ENCODE peak calls at places on chromosomes 3 and 15, in four cellular contexts. One of them, this sample, is unnamed.

GRCh38 chr3:100106531-100107155 is 7.7 kb downstream of the FILIP1L start:
- ATAC-seq in mucosa of descending colon: no peak
- ATAC-seq in lower lobe of right lung: no peak
- ATAC-seq in upper lobe of right lung: no peak
- ATAC-seq in this sample: no peak

GRCh38 chr15:66452971-66453580 is 44.5 kb downstream of the SNAPC5 start:
- ATAC-seq in mucosa of descending colon: no peak
- ATAC-seq in lower lobe of right lung: no peak
- ATAC-seq in upper lobe of right lung: peak
- ATAC-seq in this sample: peak

GRCh38 chr3:135633078-135633477 is 332.4 kb upstream of the PPP2R3A start:
- ATAC-seq in mucosa of descending colon: no peak
- ATAC-seq in lower lobe of right lung: no peak
- ATAC-seq in upper lobe of right lung: no peak
- ATAC-seq in this sample: no peak

GRCh38 chr15:85742186-85742751 is 52.5 kb downstream of the KLHL25 start:
- ATAC-seq in mucosa of descending colon: no peak
- ATAC-seq in lower lobe of right lung: peak
- ATAC-seq in upper lobe of right lung: peak
- ATAC-seq in this sample: peak

GRCh38 chr3:108100906-108101305 is 10.1 kb upstream of the CD47 start:
- ATAC-seq in mucosa of descending colon: peak
- ATAC-seq in lower lobe of right lung: no peak
- ATAC-seq in upper lobe of right lung: no peak
- ATAC-seq in this sample: no peak

GRCh38 chr3:72380193-72380592 is 468.1 kb downstream of the SHQ1 start:
- ATAC-seq in mucosa of descending colon: peak
- ATAC-seq in lower lobe of right lung: no peak
- ATAC-seq in upper lobe of right lung: no peak
- ATAC-seq in this sample: peak

GRCh38 chr15:45026646-45027045 is 3.7 kb downstream of the SORD start:
- ATAC-seq in mucosa of descending colon: no peak
- ATAC-seq in lower lobe of right lung: no peak
- ATAC-seq in upper lobe of right lung: no peak
- ATAC-seq in this sample: no peak

GRCh38 chr15:70870066-70870465 is 16.1 kb upstream of the LARP6 start:
- ATAC-seq in mucosa of descending colon: no peak
- ATAC-seq in lower lobe of right lung: no peak
- ATAC-seq in upper lobe of right lung: no peak
- ATAC-seq in this sample: no peak

GRCh38 chr3:153970735-153971347 is 150.3 kb upstream of the ARHGEF26 start:
- ATAC-seq in mucosa of descending colon: no peak
- ATAC-seq in lower lobe of right lung: no peak
- ATAC-seq in upper lobe of right lung: no peak
- ATAC-seq in this sample: no peak

GRCh38 chr3:134576426-134576825 is 74.4 kb downstream of the KY start:
- ATAC-seq in mucosa of descending colon: peak
- ATAC-seq in lower lobe of right lung: no peak
- ATAC-seq in upper lobe of right lung: no peak
- ATAC-seq in this sample: no peak

GRCh38 chr15:40091861-40092415 is 16.7 kb downstream of the BMF start:
- ATAC-seq in mucosa of descending colon: no peak
- ATAC-seq in lower lobe of right lung: no peak
- ATAC-seq in upper lobe of right lung: no peak
- ATAC-seq in this sample: no peak

GRCh38 chr3:197125601-197126000 is 96.0 kb upstream of the MELTF start:
- ATAC-seq in mucosa of descending colon: no peak
- ATAC-seq in lower lobe of right lung: no peak
- ATAC-seq in upper lobe of right lung: no peak
- ATAC-seq in this sample: no peak

GRCh38 chr3:194718069-194718468 is 32.4 kb downstream of the FAM43A start:
- ATAC-seq in mucosa of descending colon: no peak
- ATAC-seq in lower lobe of right lung: no peak
- ATAC-seq in upper lobe of right lung: no peak
- ATAC-seq in this sample: no peak

GRCh38 chr15:76954744-76955143 is 23.2 kb downstream of the RCN2 start:
- ATAC-seq in mucosa of descending colon: peak
- ATAC-seq in lower lobe of right lung: no peak
- ATAC-seq in upper lobe of right lung: no peak
- ATAC-seq in this sample: no peak

GRCh38 chr3:15325228-15325627 is 7.2 kb downstream of the SH3BP5 start:
- ATAC-seq in mucosa of descending colon: peak
- ATAC-seq in lower lobe of right lung: no peak
- ATAC-seq in upper lobe of right lung: no peak
- ATAC-seq in this sample: no peak

GRCh38 chr15:73870700-73871408 is 2.5 kb upstream of the TBC1D21 start:
- ATAC-seq in mucosa of descending colon: peak
- ATAC-seq in lower lobe of right lung: peak
- ATAC-seq in upper lobe of right lung: peak
- ATAC-seq in this sample: peak

GRCh38 chr3:196138927-196139680 is 57.2 kb upstream of the TFRC start:
- ATAC-seq in mucosa of descending colon: no peak
- ATAC-seq in lower lobe of right lung: no peak
- ATAC-seq in upper lobe of right lung: no peak
- ATAC-seq in this sample: peak

GRCh38 chr3:39501982-39502837 is 34.7 kb downstream of the MOBP start:
- ATAC-seq in mucosa of descending colon: peak
- ATAC-seq in lower lobe of right lung: peak
- ATAC-seq in upper lobe of right lung: peak
- ATAC-seq in this sample: no peak

DNA sequence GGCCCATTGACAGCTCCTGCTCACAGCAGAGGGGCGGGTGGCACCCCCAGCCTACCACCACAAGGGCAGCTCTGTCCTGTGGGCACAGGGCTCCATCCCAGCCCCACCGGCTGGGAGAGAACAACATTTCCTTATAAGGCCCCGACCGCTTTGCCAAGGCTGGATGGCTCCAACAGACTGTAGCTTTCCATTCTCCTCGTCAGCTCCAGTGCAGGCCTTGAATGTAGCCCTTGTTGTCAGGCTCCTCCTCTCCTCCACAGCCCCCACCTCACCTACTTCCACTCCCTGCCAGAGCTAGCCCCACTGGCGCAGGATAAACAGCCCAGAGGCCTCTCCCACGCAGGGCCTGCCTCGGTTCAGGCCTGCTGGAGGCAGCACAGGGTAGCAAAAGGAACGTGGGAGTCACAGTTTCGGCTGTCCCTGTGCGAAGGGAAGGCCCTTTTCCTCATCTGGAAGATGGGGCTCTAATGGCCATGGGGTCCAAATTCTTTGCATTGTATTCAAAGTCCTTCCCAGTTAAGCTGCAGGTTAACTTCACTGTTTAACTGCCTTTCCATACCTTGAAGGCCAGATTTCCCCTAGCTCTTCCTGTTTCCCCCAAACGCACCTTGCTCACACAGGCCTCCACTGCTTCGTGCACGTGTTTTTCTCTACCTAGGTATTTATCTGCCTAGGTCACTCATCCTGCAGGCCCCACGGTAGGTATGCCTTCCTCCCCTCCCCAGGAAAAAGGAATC is 101.6 kb upstream of the LPP start:
- ATAC-seq in mucosa of descending colon: peak
- ATAC-seq in lower lobe of right lung: peak
- ATAC-seq in upper lobe of right lung: peak
- ATAC-seq in this sample: peak
- H3K4me3 ChIP-seq in mucosa of descending colon: no peak
- H3K4me3 ChIP-seq in lower lobe of right lung: no peak
- H3K4me3 ChIP-seq in upper lobe of right lung: no peak
- H3K4me3 ChIP-seq in this sample: peak

GRCh38 chr3:188400494-188401243 is 246.7 kb downstream of the LPP start:
- ATAC-seq in mucosa of descending colon: peak
- ATAC-seq in lower lobe of right lung: peak
- ATAC-seq in upper lobe of right lung: peak
- ATAC-seq in this sample: no peak
- H3K4me3 ChIP-seq in mucosa of descending colon: no peak
- H3K4me3 ChIP-seq in lower lobe of right lung: no peak
- H3K4me3 ChIP-seq in upper lobe of right lung: no peak
- H3K4me3 ChIP-seq in this sample: no peak

DNA sequence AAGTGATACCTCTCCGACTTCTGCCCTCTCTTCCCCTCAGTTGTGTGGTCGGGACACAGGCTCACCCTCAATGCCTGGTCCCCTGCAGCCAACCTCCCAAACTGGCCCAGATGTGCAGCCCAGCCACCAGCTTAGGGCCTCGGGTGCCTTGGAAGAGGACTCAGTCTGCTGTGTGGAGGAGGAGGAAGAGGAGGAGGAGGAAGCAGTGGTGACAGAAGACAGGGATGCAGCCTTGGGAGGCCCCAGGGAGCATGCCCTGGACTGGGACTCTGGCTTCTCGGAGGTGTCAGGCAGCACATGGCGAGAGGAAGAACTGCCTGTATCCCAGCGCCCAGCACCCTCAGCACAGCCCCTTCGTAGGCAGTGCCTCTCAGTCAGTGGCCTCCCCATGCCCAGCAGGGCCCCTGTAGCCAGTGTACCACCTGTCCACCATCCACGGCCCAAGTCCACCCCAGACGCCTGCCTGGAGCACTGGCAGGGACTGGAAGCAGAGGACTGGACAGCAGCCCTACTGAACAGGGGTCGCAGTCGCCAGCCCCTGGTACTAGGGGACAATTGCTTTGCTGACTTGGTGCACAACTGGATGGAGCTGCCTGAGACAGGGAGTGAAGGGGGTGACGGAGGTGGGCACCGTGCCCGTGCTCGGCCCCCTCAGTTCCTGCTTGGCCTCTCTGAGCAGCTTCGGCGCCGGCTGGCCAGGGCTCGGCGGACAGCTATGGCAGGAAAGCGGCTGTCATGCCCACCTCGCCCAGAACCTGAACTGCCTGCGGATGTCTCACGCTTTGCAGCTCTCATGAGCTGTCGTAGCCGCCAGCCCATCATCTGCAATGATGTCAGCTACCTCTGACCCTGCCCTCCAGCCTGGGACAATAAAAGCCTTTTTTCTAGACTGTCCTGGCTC is 1.3 kb downstream of the INKA1 start:
- ATAC-seq in mucosa of descending colon: no peak
- ATAC-seq in lower lobe of right lung: no peak
- ATAC-seq in upper lobe of right lung: no peak
- ATAC-seq in this sample: no peak
- H3K4me3 ChIP-seq in mucosa of descending colon: no peak
- H3K4me3 ChIP-seq in lower lobe of right lung: peak
- H3K4me3 ChIP-seq in upper lobe of right lung: peak
- H3K4me3 ChIP-seq in this sample: peak

DNA sequence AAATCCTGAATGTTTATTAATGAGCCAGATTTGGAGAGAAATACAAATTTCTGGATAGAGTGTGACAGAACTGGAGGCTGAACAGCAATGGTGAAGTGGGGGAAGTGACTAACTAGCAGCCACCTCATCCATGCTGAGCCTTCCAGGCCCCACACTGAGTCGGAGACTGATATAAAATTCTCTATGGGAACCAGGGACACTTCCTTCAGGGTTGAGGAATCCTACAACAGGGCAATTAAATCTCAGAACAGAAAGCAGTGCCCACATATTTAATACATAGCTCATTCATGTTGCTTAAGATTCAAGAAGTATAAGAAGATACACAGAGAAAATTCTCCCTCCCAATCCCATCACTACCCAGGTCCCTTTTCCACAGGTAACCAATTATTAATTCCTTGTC is 49.3 kb downstream of the HACD2 start:
- ATAC-seq in mucosa of descending colon: no peak
- ATAC-seq in lower lobe of right lung: no peak
- ATAC-seq in upper lobe of right lung: no peak
- ATAC-seq in this sample: no peak
- H3K4me3 ChIP-seq in mucosa of descending colon: no peak
- H3K4me3 ChIP-seq in lower lobe of right lung: no peak
- H3K4me3 ChIP-seq in upper lobe of right lung: no peak
- H3K4me3 ChIP-seq in this sample: no peak

GRCh38 chr3:133455281-133455680 is 55.4 kb downstream of the BFSP2 start:
- ATAC-seq in mucosa of descending colon: no peak
- ATAC-seq in lower lobe of right lung: no peak
- ATAC-seq in upper lobe of right lung: no peak
- ATAC-seq in this sample: no peak

GRCh38 chr3:133452603-133453313 is 52.9 kb downstream of the BFSP2 start:
- ATAC-seq in mucosa of descending colon: no peak
- ATAC-seq in lower lobe of right lung: no peak
- ATAC-seq in upper lobe of right lung: no peak
- ATAC-seq in this sample: no peak

GRCh38 chr3:133455960-133456359 is 56.1 kb downstream of the BFSP2 start:
- ATAC-seq in mucosa of descending colon: no peak
- ATAC-seq in lower lobe of right lung: no peak
- ATAC-seq in upper lobe of right lung: no peak
- ATAC-seq in this sample: no peak

GRCh38 chr3:133451309-133451708 is 51.5 kb downstream of the BFSP2 start:
- ATAC-seq in mucosa of descending colon: no peak
- ATAC-seq in lower lobe of right lung: no peak
- ATAC-seq in upper lobe of right lung: no peak
- ATAC-seq in this sample: no peak

GRCh38 chr3:133453383-133453782 is 53.5 kb downstream of the BFSP2 start:
- ATAC-seq in mucosa of descending colon: no peak
- ATAC-seq in lower lobe of right lung: no peak
- ATAC-seq in upper lobe of right lung: no peak
- ATAC-seq in this sample: no peak
- H3K4me3 ChIP-seq in mucosa of descending colon: no peak
- H3K4me3 ChIP-seq in lower lobe of right lung: no peak
- H3K4me3 ChIP-seq in upper lobe of right lung: no peak
- H3K4me3 ChIP-seq in this sample: no peak

GRCh38 chr15:75367406-75367912 is 948 bp downstream of the MAN2C1 start:
- ATAC-seq in mucosa of descending colon: no peak
- ATAC-seq in lower lobe of right lung: no peak
- ATAC-seq in upper lobe of right lung: no peak
- ATAC-seq in this sample: no peak
- H3K4me3 ChIP-seq in mucosa of descending colon: peak
- H3K4me3 ChIP-seq in lower lobe of right lung: peak
- H3K4me3 ChIP-seq in upper lobe of right lung: peak
- H3K4me3 ChIP-seq in this sample: peak

GRCh38 chr3:53163459-53164387 is 2.7 kb downstream of the PRKCD start:
- ATAC-seq in mucosa of descending colon: no peak
- ATAC-seq in lower lobe of right lung: no peak
- ATAC-seq in upper lobe of right lung: no peak
- ATAC-seq in this sample: no peak
- H3K4me3 ChIP-seq in mucosa of descending colon: no peak
- H3K4me3 ChIP-seq in lower lobe of right lung: peak
- H3K4me3 ChIP-seq in upper lobe of right lung: peak
- H3K4me3 ChIP-seq in this sample: no peak

This sample was measured in gastroesophageal sphincter.